ENCODE peak calls at places on chromosomes 7 and 10, in five cellular contexts. X is foreskin fibroblast; E is stimulated activated CD4-positive, alpha-beta T cell treated with anti-CD3 and anti-CD28 coated beads, Interleukin-2, amount 100 ng/mL, for 48 hours; I is endodermal cell; D is GM03348. J is an unnamed sample.

GRCh38 chr7:23864984-23865383 is 155.0 kb downstream of the STK31 start:
- DNase-seq in E (no peak), D (no peak), X (peak), I (no peak), J (no peak)

GRCh38 chr10:121526801-121527221 is 71.4 kb downstream of the FGFR2 start:
- DNase-seq in E (no peak), X (no peak), D (no peak), I (no peak), J (no peak)

GRCh38 chr10:46033602-46034011 is 3.2 kb upstream of the NCOA4 start:
- DNase-seq in E (no peak), X (peak), D (peak), I (no peak), J (no peak)

GRCh38 chr10:46309511-46310142 is 22.8 kb downstream of the ANTXRL start:
- DNase-seq in I (no peak), D (no peak), E (no peak), X (no peak), J (no peak)

GRCh38 chr7:151167197-151167911 is at the start of gene GBX1:
- DNase-seq in I (peak), E (no peak), D (peak), X (peak), J (no peak)

GRCh38 chr7:38660427-38661099 is 29.4 kb upstream of the AMPH start:
- DNase-seq in D (peak), I (peak), X (peak), E (no peak), J (no peak)

GRCh38 chr7:43926193-43927043 is at the start of gene UBE2D4:
- DNase-seq in I (peak), D (peak), X (peak), E (peak), J (peak)

GRCh38 chr10:123274513-123275182 is 120.4 kb downstream of the BUB3 start:
- DNase-seq in E (no peak), I (peak), D (no peak), X (no peak), J (no peak)

GRCh38 chr7:36180121-36180520 is 27.1 kb downstream of the EEPD1 start:
- DNase-seq in X (no peak), I (no peak), D (no peak), E (no peak), J (no peak)

GRCh38 chr7:5574770-5575269 is 151.2 kb upstream of the TNRC18 start:
- DNase-seq in D (no peak), I (peak), X (no peak), E (no peak), J (no peak)

GRCh38 chr7:129843365-129843898 is 109.3 kb downstream of the UBE2H start:
- DNase-seq in X (no peak), D (no peak), E (no peak), I (peak), J (no peak)

GRCh38 chr7:117259626-117260025 is 63.2 kb downstream of the WNT2 start:
- DNase-seq in I (no peak), X (peak), D (peak), E (no peak), J (no peak)

GRCh38 chr7:114085592-114086490 is 167.0 kb upstream of the PPP1R3A start:
- DNase-seq in X (peak), E (peak), D (peak), I (peak), J (no peak)

GRCh38 chr7:28957822-28958234 is 302 bp downstream of the TRIL start:
- DNase-seq in D (peak), E (no peak), I (peak), X (peak), J (no peak)

GRCh38 chr10:31304261-31304970 is 14.6 kb upstream of the ZEB1 start:
- DNase-seq in E (no peak), X (peak), I (no peak), D (no peak), J (no peak)

GRCh38 chr7:12052211-12052610 is 158.9 kb upstream of the TMEM106B start:
- DNase-seq in X (no peak), D (no peak), E (no peak), I (no peak), J (no peak)

GRCh38 chr10:42885491-42886270 is 103.1 kb downstream of the BMS1 start:
- DNase-seq in X (no peak), E (no peak), I (peak), D (no peak), J (no peak)

GRCh38 chr7:2710901-2711551 is 23.0 kb downstream of the AMZ1 start:
- DNase-seq in E (no peak), X (no peak), I (peak), D (no peak), J (peak)

GRCh38 chr7:155412416-155413253 is 45.3 kb upstream of the EN2 start:
- DNase-seq in I (peak), D (peak), X (peak), E (peak), J (peak)

GRCh38 chr10:131312261-131312801 is 810 bp upstream of the TCERG1L start:
- DNase-seq in I (peak), X (no peak), D (no peak), E (no peak), J (no peak)

GRCh38 chr10:125084191-125085186 is 75.9 kb downstream of the CTBP2 start:
- DNase-seq in I (peak), E (no peak), D (peak), X (peak), J (no peak)

GRCh38 chr7:120742370-120742769 is 115.6 kb downstream of the TSPAN12 start:
- DNase-seq in D (no peak), X (no peak), I (no peak), E (no peak), J (no peak)

GRCh38 chr7:51138121-51139085 is 178.2 kb downstream of the COBL start:
- DNase-seq in E (no peak), X (no peak), I (peak), D (no peak), J (no peak)

GRCh38 chr10:132143162-132143561 is 43.6 kb upstream of the DPYSL4 start:
- DNase-seq in E (no peak), D (no peak), I (no peak), X (peak), J (no peak)

GRCh38 chr10:24718031-24718855 is 5.4 kb downstream of the ARHGAP21 start:
- DNase-seq in E (no peak), I (no peak), X (peak), D (peak), J (no peak)

GRCh38 chr7:71785216-71785615 is 626.9 kb downstream of the CALN1 start:
- DNase-seq in E (no peak), I (no peak), D (no peak), X (no peak), J (no peak)

GRCh38 chr7:66283003-66283920 is 78.1 kb downstream of the TPST1 start:
- DNase-seq in E (no peak), D (peak), I (no peak), X (peak), J (no peak)

GRCh38 chr7:111532625-111533024 is 29.7 kb downstream of the IMMP2L start:
- DNase-seq in E (no peak), X (peak), I (no peak), D (no peak), J (no peak)

GRCh38 chr10:21315321-21316220 is 209.9 kb downstream of the SKIDA1 start:
- DNase-seq in D (peak), E (no peak), I (peak), X (peak), J (no peak)

GRCh38 chr7:82559203-82559805 is 115.7 kb upstream of the CACNA2D1 start:
- DNase-seq in E (no peak), I (peak), D (no peak), X (no peak), J (no peak)

GRCh38 chr10:128218161-128218560 is 91.9 kb upstream of the MKI67 start:
- DNase-seq in I (no peak), E (no peak), X (no peak), D (no peak), J (no peak)

GRCh38 chr10:60848126-60848525 is 69.8 kb downstream of the CDK1 start:
- DNase-seq in I (no peak), E (no peak), D (peak), X (peak), J (no peak)

GRCh38 chr10:98642281-98642680 is 195.5 kb upstream of the HPS1 start:
- DNase-seq in D (peak), E (no peak), I (no peak), X (no peak), J (no peak)